ENCODE peak calls at places on chromosomes 16 and 17, in four cellular contexts. One of them, this sample, is unnamed.

GRCh38 chr16:21713549-21714368 is 50.0 kb downstream of the OTOA start:
- DNase-seq in GM20000: no peak
- DNase-seq in GM13976: no peak
- DNase-seq in HFFc6: no peak
- DNase-seq in this sample: peak

GRCh38 chr17:82566129-82566995 is 46.8 kb downstream of the FOXK2 start:
- DNase-seq in GM20000: no peak
- DNase-seq in GM13976: no peak
- DNase-seq in HFFc6: no peak
- DNase-seq in this sample: no peak

GRCh38 chr17:19372866-19373505 is 5.3 kb upstream of the MAPK7 start:
- DNase-seq in GM20000: no peak
- DNase-seq in GM13976: no peak
- DNase-seq in HFFc6: no peak
- DNase-seq in this sample: no peak

GRCh38 chr17:32299579-32300158 is 34.0 kb downstream of the RHBDL3 start:
- DNase-seq in GM20000: no peak
- DNase-seq in GM13976: no peak
- DNase-seq in HFFc6: no peak
- DNase-seq in this sample: no peak

GRCh38 chr17:40062347-40063033 is at the start of gene THRA:
- DNase-seq in GM20000: peak
- DNase-seq in GM13976: peak
- DNase-seq in HFFc6: no peak
- DNase-seq in this sample: peak

GRCh38 chr16:87583453-87584131 is 18.7 kb upstream of the JPH3 start:
- DNase-seq in GM20000: no peak
- DNase-seq in GM13976: no peak
- DNase-seq in HFFc6: peak
- DNase-seq in this sample: no peak

GRCh38 chr16:86103320-86103719 is 204.4 kb downstream of the IRF8 start:
- DNase-seq in GM20000: no peak
- DNase-seq in GM13976: no peak
- DNase-seq in HFFc6: no peak
- DNase-seq in this sample: no peak

GRCh38 chr16:78461496-78461938 is 362.1 kb downstream of the WWOX start:
- DNase-seq in GM20000: no peak
- DNase-seq in GM13976: no peak
- DNase-seq in HFFc6: no peak
- DNase-seq in this sample: no peak

GRCh38 chr16:18068477-18068876 is 268.1 kb downstream of the NPIPA8 start:
- DNase-seq in GM20000: no peak
- DNase-seq in GM13976: no peak
- DNase-seq in HFFc6: no peak
- DNase-seq in this sample: no peak

GRCh38 chr16:87780385-87780989 is 14.7 kb upstream of the KLHDC4 start:
- DNase-seq in GM20000: peak
- DNase-seq in GM13976: peak
- DNase-seq in HFFc6: no peak
- DNase-seq in this sample: peak

GRCh38 chr17:44941712-44942331 is 5.8 kb downstream of the KIF18B start:
- DNase-seq in GM20000: no peak
- DNase-seq in GM13976: no peak
- DNase-seq in HFFc6: peak
- DNase-seq in this sample: no peak

GRCh38 chr17:39673335-39674081 is 5.3 kb downstream of the PNMT start:
- DNase-seq in GM20000: no peak
- DNase-seq in GM13976: no peak
- DNase-seq in HFFc6: no peak
- DNase-seq in this sample: no peak

GRCh38 chr17:50588391-50589111 is 28.0 kb downstream of the CACNA1G start:
- DNase-seq in GM20000: no peak
- DNase-seq in GM13976: no peak
- DNase-seq in HFFc6: no peak
- DNase-seq in this sample: no peak

GRCh38 chr16:19136549-19137196 is 22.9 kb downstream of the ITPRIPL2 start:
- DNase-seq in GM20000: no peak
- DNase-seq in GM13976: no peak
- DNase-seq in HFFc6: no peak
- DNase-seq in this sample: no peak

GRCh38 chr16:708019-708418 is 2.4 kb upstream of the FBXL16 start:
- DNase-seq in GM20000: no peak
- DNase-seq in GM13976: no peak
- DNase-seq in HFFc6: no peak
- DNase-seq in this sample: no peak

GRCh38 chr16:64437706-64438329 is 684.0 kb downstream of the CDH11 start:
- DNase-seq in GM20000: no peak
- DNase-seq in GM13976: no peak
- DNase-seq in HFFc6: no peak
- DNase-seq in this sample: no peak

GRCh38 chr17:29664743-29665479 is 42.2 kb upstream of the CORO6 start:
- DNase-seq in GM20000: peak
- DNase-seq in GM13976: peak
- DNase-seq in HFFc6: peak
- DNase-seq in this sample: peak

GRCh38 chr17:82231562-82232321 is 2.9 kb downstream of the SLC16A3 start:
- DNase-seq in GM20000: no peak
- DNase-seq in GM13976: no peak
- DNase-seq in HFFc6: no peak
- DNase-seq in this sample: peak

GRCh38 chr16:27723711-27724490 is 174.0 kb downstream of the KATNIP start:
- DNase-seq in GM20000: no peak
- DNase-seq in GM13976: no peak
- DNase-seq in HFFc6: no peak
- DNase-seq in this sample: no peak

GRCh38 chr17:28120766-28121165 is 78.3 kb downstream of the NLK start:
- DNase-seq in GM20000: no peak
- DNase-seq in GM13976: no peak
- DNase-seq in HFFc6: no peak
- DNase-seq in this sample: no peak

GRCh38 chr16:31477220-31478216 is 5.4 kb upstream of the SLC5A2 start:
- DNase-seq in GM20000: peak
- DNase-seq in GM13976: peak
- DNase-seq in HFFc6: no peak
- DNase-seq in this sample: peak
- TF ChIP-seq CTCF in GM20000: no peak
- TF ChIP-seq CTCF in GM13976: no peak
- TF ChIP-seq CTCF in HFFc6: peak
- TF ChIP-seq CTCF in this sample: no peak

DNA sequence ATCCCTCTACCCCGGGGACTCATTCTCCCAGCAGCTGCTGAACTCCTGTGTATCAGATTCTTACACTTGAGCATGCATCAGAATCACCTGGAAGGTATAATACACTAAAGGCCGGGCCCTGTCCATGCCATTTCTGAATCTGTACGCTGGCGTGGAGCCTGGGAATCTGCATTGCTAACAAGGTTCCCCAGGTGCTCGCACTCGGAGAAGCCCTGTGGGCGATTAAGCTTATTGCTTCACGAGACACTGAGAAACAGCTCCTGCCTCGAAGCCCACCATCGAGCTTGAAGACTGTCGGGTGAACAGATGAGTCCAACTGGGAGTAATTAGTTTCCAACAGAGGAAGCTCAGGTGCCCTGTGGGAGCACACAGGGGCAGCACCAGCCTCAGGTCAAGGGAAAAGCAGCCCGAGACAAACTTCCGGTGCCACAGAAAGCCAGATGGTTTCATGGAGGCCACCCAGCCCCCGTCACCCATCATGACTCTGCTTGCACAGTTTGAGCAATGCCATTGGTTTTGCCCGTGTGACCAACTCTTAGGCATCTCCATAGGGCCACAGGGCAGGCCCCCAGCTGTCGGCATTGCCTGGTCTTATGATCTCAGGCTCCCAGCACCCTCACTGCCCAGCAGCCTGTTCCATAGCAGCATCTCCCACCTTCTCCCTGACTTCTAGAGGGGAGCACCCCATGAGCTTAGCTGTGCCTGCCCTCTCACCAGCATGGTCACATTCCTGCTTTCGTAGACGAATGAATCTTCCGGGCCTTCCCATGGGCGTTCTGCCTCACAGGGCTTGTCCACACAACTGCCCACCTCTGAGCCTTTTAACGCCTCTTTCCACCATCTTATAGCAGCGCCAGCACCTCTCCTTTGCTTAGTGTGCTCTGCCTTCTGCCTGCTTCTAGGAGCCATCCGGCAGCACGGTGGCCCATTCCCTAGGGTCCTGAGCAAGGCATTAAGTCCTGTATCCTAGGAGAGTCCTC is 10.9 kb downstream of the CTRB2 start:
- DNase-seq in GM20000: no peak
- DNase-seq in GM13976: no peak
- DNase-seq in HFFc6: no peak
- DNase-seq in this sample: no peak
- TF ChIP-seq CTCF in GM20000: no peak
- TF ChIP-seq CTCF in GM13976: no peak
- TF ChIP-seq CTCF in HFFc6: no peak
- TF ChIP-seq CTCF in this sample: no peak

GRCh38 chr17:41870627-41871026 is 5.4 kb upstream of the KLHL11 start:
- DNase-seq in GM20000: no peak
- DNase-seq in GM13976: no peak
- DNase-seq in HFFc6: no peak
- DNase-seq in this sample: no peak

GRCh38 chr17:41871789-41872188 is 6.6 kb upstream of the KLHL11 start:
- DNase-seq in GM20000: no peak
- DNase-seq in GM13976: no peak
- DNase-seq in HFFc6: no peak
- DNase-seq in this sample: no peak

GRCh38 chr17:41868568-41868967 is 3.3 kb upstream of the KLHL11 start:
- DNase-seq in GM20000: no peak
- DNase-seq in GM13976: no peak
- DNase-seq in HFFc6: no peak
- DNase-seq in this sample: no peak

GRCh38 chr17:41869426-41869825 is 4.2 kb upstream of the KLHL11 start:
- DNase-seq in GM20000: no peak
- DNase-seq in GM13976: no peak
- DNase-seq in HFFc6: no peak
- DNase-seq in this sample: no peak

GRCh38 chr17:41870097-41870496 is 4.9 kb upstream of the KLHL11 start:
- DNase-seq in GM20000: no peak
- DNase-seq in GM13976: no peak
- DNase-seq in HFFc6: no peak
- DNase-seq in this sample: no peak
- TF ChIP-seq CTCF in GM20000: no peak
- TF ChIP-seq CTCF in GM13976: no peak
- TF ChIP-seq CTCF in HFFc6: no peak
- TF ChIP-seq CTCF in this sample: no peak

DNA sequence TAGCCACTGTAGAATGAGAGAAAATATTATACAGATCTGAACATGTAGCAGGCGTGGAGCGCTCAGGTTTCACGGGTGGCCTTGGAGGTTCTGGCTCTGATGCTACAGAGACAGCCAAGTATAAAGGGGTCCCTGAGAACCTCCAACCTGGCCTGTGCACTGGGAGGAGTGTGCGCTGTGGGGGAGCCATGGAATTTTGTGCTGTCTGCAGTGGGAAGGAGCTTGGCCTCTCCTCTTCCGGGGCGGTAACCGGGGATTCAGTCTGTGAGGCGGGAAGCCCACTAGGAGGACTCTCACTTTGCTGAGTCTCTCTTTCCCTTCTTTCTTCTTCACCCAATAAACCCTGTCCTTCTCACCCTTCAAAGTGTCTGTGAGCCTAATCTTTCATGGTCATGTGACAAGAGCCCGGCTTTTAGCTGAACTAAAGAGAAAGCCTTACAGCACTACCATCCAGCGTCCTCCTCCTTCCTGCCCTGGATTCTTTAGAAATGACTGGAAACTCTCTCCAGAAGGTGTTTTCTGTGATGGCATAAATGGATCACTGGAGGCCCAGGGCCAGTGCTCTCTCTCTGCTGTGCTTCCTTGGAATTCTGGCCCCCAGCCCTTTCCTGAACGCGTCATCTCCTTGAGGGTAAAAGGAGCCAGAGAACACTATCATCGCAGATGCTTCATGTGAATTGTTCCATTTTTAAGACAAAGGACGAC is 232.1 kb upstream of the CACNG5 start:
- DNase-seq in GM20000: no peak
- DNase-seq in GM13976: no peak
- DNase-seq in HFFc6: peak
- DNase-seq in this sample: no peak
- TF ChIP-seq CTCF in GM20000: no peak
- TF ChIP-seq CTCF in GM13976: no peak
- TF ChIP-seq CTCF in HFFc6: no peak
- TF ChIP-seq CTCF in this sample: no peak

GRCh38 chr16:24540575-24541240 is 1.3 kb downstream of the RBBP6 start:
- DNase-seq in GM20000: peak
- DNase-seq in GM13976: no peak
- DNase-seq in HFFc6: peak
- DNase-seq in this sample: peak

GRCh38 chr16:24537474-24538337 is 1.7 kb upstream of the RBBP6 start:
- DNase-seq in GM20000: no peak
- DNase-seq in GM13976: no peak
- DNase-seq in HFFc6: no peak
- DNase-seq in this sample: peak

GRCh38 chr16:24538756-24539294 is 541 bp upstream of the RBBP6 start:
- DNase-seq in GM20000: no peak
- DNase-seq in GM13976: no peak
- DNase-seq in HFFc6: peak
- DNase-seq in this sample: no peak

GRCh38 chr16:24539850-24540484 is 601 bp downstream of the RBBP6 start:
- DNase-seq in GM20000: no peak
- DNase-seq in GM13976: peak
- DNase-seq in HFFc6: no peak
- DNase-seq in this sample: peak

DNA sequence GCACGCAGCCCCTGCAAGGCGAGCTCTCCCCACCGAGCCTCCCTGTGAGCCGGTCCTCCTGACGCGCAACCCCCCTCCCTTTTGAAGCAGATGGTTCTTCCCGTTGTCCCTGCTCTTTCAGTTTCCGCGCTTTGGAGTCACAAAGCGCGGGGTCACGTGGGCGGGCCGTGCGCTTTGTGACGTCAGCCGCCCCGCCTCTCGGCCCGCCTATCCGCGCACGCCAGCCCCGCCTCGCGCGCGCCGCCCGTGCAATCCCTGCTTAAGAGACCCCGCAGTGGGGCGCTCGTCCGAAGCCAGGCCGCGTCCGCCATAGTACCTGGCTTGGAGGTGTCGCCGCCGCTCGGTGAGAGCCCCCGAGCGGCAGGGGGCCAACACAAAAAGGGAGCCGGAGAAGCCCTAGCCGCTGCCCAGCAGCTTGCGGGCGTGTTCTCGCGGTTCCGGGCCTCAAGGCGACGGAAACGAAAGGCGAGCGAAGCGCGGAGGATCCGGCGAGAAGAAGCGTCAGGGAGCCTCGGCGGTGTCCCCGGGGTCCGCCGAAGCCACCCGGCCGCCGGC is at the start of gene RBBP6:
- DNase-seq in GM20000: peak
- DNase-seq in GM13976: peak
- DNase-seq in HFFc6: peak
- DNase-seq in this sample: peak
- TF ChIP-seq CTCF in GM20000: peak
- TF ChIP-seq CTCF in GM13976: peak
- TF ChIP-seq CTCF in HFFc6: peak
- TF ChIP-seq CTCF in this sample: no peak